ENCODE peak calls at places on chromosomes 4 and X, in five cellular contexts. V is mesothelial cell of epicardium, R is gastrocnemius medialis, J is ascending aorta, O is cardiac muscle cell. Q is an unnamed sample.

GRCh38 chr4:156293657-156294297 is 340.1 kb upstream of the CTSO start:
- DNase-seq in O (peak), R (no peak), V (no peak), J (no peak), Q (peak)

GRCh38 chrX:84219551-84219950 is 31.6 kb upstream of the RPS6KA6 start:
- DNase-seq in V (no peak), J (no peak), O (no peak), R (no peak), Q (peak)

GRCh38 chr4:119130365-119131065 is 5.1 kb upstream of the MYOZ2 start:
- DNase-seq in J (no peak), R (no peak), O (peak), V (no peak), Q (peak)

GRCh38 chrX:14351889-14352288 is 177.4 kb upstream of the GLRA2 start:
- DNase-seq in J (no peak), V (no peak), R (no peak), O (no peak), Q (no peak)

GRCh38 chr4:106763044-106763443 is 273.1 kb downstream of the DKK2 start:
- DNase-seq in J (no peak), V (no peak), R (no peak), O (no peak), Q (peak)

GRCh38 chrX:5474282-5474681 is 754.4 kb downstream of the NLGN4X start:
- DNase-seq in V (no peak), R (no peak), J (no peak), O (no peak), Q (no peak)

GRCh38 chr4:112857461-112857860 is 192.0 kb upstream of the ANK2 start:
- DNase-seq in J (peak), V (no peak), O (peak), R (no peak), Q (peak)

GRCh38 chrX:106999002-106999975 is 723 bp downstream of the MORC4 start:
- DNase-seq in R (peak), V (no peak), J (peak), O (peak), Q (peak)

GRCh38 chr4:84436812-84437211 is 62.3 kb downstream of the NKX6-1 start:
- DNase-seq in V (no peak), J (no peak), O (no peak), R (no peak), Q (no peak)

GRCh38 chrX:101550825-101551767 is 749 bp downstream of the ARMCX1 start:
- DNase-seq in R (no peak), O (peak), V (no peak), J (peak), Q (peak)

GRCh38 chr4:25863347-25863784 is 578 bp upstream of the SEL1L3 start:
- DNase-seq in J (no peak), R (no peak), V (no peak), O (peak), Q (no peak)

GRCh38 chrX:28349888-28350287 is 237.4 kb upstream of the IL1RAPL1 start:
- DNase-seq in V (no peak), J (no peak), O (no peak), R (no peak), Q (no peak)

GRCh38 chr4:76956961-76957738 is 7.6 kb downstream of the SEPTIN11 start:
- DNase-seq in R (no peak), O (no peak), J (no peak), V (no peak), Q (peak)

GRCh38 chr4:74758521-74758920 is 35.8 kb downstream of the BTC start:
- DNase-seq in V (no peak), O (no peak), R (no peak), J (no peak), Q (no peak)

GRCh38 chrX:11667286-11667685 is 1.6 kb upstream of the ARHGAP6 start:
- DNase-seq in J (no peak), R (no peak), V (no peak), O (no peak), Q (no peak)

GRCh38 chrX:10177620-10178019 is 20.8 kb downstream of the CLCN4 start:
- DNase-seq in J (no peak), R (peak), O (peak), V (no peak), Q (peak)

GRCh38 chrX:143472334-143472938 is 44.8 kb downstream of the SPANXN3 start:
- DNase-seq in R (no peak), V (no peak), O (no peak), J (no peak), Q (no peak)

GRCh38 chr4:121138014-121138413 is 26.1 kb downstream of the TNIP3 start:
- DNase-seq in R (no peak), O (no peak), V (no peak), J (no peak), Q (no peak)

GRCh38 chrX:132651411-132652086 is 162.7 kb upstream of the MBNL3 start:
- DNase-seq in V (no peak), J (no peak), R (no peak), O (no peak), Q (peak)

GRCh38 chr4:85866508-85866907 is 391.6 kb downstream of the ARHGAP24 start:
- DNase-seq in V (no peak), R (no peak), O (no peak), J (no peak), Q (peak)

GRCh38 chr4:97984545-97985131 is 158.6 kb downstream of the STPG2 start:
- DNase-seq in V (no peak), O (no peak), J (no peak), R (no peak), Q (no peak)

GRCh38 chr4:97990409-97990808 is 152.9 kb downstream of the STPG2 start:
- DNase-seq in J (no peak), V (no peak), O (no peak), R (no peak), Q (no peak)

GRCh38 chr4:97987019-97987648 is 156.1 kb downstream of the STPG2 start:
- DNase-seq in V (no peak), J (no peak), O (peak), R (no peak), Q (peak)
- TF ChIP-seq CTCF in V (peak), J (no peak), O (peak), R (no peak), Q (peak)

GRCh38 chrX:147838465-147839131 is 73.1 kb upstream of the FMR1 start:
- DNase-seq in V (no peak), J (no peak), O (no peak), R (no peak), Q (peak)
- TF ChIP-seq CTCF in V (peak), J (no peak), O (no peak), R (no peak), Q (peak)

DNA sequence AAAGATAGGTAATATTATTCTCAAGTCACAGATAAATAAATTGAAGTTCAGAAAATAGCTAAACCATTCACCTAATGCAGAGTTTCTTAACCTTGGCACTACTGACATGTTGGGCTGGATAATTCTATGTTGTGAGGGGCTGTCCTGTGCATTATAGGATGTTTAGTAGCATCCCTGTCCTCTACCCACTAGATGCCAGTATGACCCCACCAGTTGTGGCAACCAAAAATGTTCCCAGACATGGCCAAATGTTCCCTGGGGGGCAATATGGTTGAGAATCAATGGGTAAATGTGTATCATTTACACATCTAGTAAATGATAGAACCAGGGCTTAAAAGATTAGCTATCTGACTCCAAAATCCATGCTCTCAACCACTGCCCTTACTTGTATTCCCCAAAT is 140.9 kb downstream of the COL4A6 start:
- DNase-seq in J (no peak), R (no peak), V (no peak), O (no peak), Q (no peak)
- TF ChIP-seq CTCF in J (no peak), R (no peak), V (no peak), O (no peak), Q (peak)

DNA sequence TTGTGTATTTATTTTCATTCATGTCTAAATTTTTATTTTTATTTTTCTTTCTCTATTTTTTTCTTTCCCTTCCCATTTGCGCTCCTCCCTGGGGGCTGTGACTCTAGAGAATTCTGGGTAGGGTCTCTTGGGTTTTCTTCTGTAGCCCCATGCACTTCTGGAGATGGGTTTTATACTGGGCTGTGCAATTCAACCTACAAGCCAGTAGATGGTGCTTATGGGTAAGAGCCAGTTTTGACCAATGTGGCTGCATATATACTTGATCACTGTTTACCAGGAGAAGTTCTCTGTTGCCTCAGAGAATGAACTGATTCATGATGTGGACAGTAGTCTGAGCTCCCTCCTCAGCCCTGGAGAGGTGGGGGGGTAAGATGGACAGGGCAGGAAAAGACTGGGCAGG is 614.6 kb downstream of the PCDH19 start:
- DNase-seq in J (no peak), R (no peak), O (no peak), V (no peak), Q (no peak)
- TF ChIP-seq CTCF in J (no peak), R (no peak), O (no peak), V (no peak), Q (peak)

GRCh38 chr4:9764155-9764696 is 17.2 kb upstream of the DRD5 start:
- DNase-seq in J (no peak), V (no peak), R (no peak), O (no peak), Q (no peak)

GRCh38 chr4:9771069-9771468 is 10.4 kb upstream of the DRD5 start:
- DNase-seq in J (no peak), R (no peak), V (no peak), O (no peak), Q (no peak)

GRCh38 chr4:9762823-9763475 is 18.5 kb upstream of the DRD5 start:
- DNase-seq in J (peak), O (peak), R (peak), V (no peak), Q (peak)

DNA sequence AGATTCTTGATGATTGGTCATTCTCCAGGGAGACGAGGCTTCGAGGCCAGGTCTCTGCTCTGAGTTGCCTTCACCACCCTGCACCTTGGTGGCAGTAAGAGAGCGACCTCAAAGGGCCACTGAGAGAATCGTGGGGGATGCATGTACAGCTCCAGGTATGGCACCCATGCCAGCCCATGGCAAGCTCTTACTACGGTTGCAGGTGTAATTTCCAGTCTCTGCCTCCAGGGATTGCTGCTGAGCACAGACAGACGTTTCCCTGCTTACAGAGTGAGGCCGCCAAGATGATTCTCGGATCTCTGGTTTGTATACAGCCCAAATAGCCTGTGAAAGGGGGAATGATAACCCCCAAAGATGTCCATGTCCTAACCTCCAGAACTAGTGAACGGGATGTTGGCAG is 16.3 kb upstream of the DRD5 start:
- DNase-seq in V (no peak), R (no peak), J (no peak), O (peak), Q (peak)
- TF ChIP-seq CTCF in V (no peak), R (no peak), J (peak), O (peak), Q (peak)

DNA sequence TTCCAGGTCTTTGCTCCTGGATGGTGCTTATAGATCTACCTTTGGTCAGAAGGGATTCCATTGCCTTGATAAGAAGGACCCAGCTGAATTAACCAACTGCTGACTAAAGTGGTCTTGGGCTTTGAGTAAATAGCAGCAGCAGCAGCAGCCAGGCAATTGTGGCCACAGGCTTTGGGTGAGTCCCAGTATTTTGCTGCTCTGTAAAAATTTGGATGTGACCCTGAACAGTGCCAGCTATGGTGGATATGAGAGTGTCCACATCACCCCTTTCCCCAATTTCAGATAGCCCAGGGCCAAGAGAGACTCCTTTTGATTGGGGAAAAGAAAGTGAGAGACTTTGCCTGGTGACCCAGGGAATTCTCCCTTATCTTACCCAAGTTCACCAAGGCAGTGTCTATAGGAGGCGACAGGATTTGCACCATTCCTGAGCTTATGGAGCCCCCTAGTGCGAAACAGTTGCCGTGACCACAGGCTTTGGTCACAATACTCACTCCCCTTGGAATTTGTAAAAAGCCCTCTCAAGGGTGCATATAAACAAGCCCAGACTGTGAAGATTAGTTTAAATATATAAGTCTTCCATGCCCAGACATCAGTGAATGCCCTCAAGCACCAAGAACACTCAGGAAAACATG is 518.0 kb downstream of the TMA16 start:
- DNase-seq in R (no peak), J (no peak), O (no peak), V (no peak), Q (peak)
- TF ChIP-seq CTCF in R (no peak), J (no peak), O (no peak), V (peak), Q (peak)

GRCh38 chrX:70190225-70190624 is 12.9 kb downstream of the DGAT2L6 start:
- DNase-seq in V (no peak), O (no peak), J (no peak), R (no peak), Q (no peak)
- TF ChIP-seq CTCF in V (no peak), O (no peak), J (no peak), R (no peak), Q (no peak)

GRCh38 chr4:140144050-140144449 is 9.9 kb downstream of the MAML3 start:
- DNase-seq in O (no peak), J (no peak), V (no peak), R (no peak), Q (no peak)
- TF ChIP-seq CTCF in O (no peak), J (no peak), V (no peak), R (no peak), Q (no peak)

GRCh38 chrX:149497626-149498025 is 7.5 kb downstream of the IDS start:
- DNase-seq in V (no peak), R (no peak), O (no peak), J (no peak), Q (peak)
- TF ChIP-seq CTCF in V (no peak), R (no peak), O (no peak), J (no peak), Q (no peak)

GRCh38 chrX:50747471-50747900 is 66.5 kb downstream of the SHROOM4 start:
- DNase-seq in J (no peak), O (peak), V (no peak), R (no peak), Q (peak)
- TF ChIP-seq CTCF in J (no peak), O (peak), V (peak), R (peak), Q (peak)